ENCODE peak calls at places on chromosomes 11 and 22, in six cellular contexts. One of them, this sample, is unnamed.

GRCh38 chr22:43320943-43321900 is 21.9 kb downstream of the SCUBE1 start:
- DNase-seq in fibroblast of pulmonary artery: no peak
- DNase-seq in stimulated activated CD4-positive, alpha-beta T cell treated with anti-CD3 and anti-CD28 coated beads, Interleukin-1b, Interleukin-23, amount 100 ng/mL, for 24 hours: no peak
- DNase-seq in head of caudate nucleus: no peak
- DNase-seq in T-helper 2 cell: peak; percentile 50
- DNase-seq in ELR: no peak
- DNase-seq in this sample: no peak

GRCh38 chr11:133800666-133801065 is 44.6 kb downstream of the SPATA19 start:
- DNase-seq in fibroblast of pulmonary artery: no peak
- DNase-seq in stimulated activated CD4-positive, alpha-beta T cell treated with anti-CD3 and anti-CD28 coated beads, Interleukin-1b, Interleukin-23, amount 100 ng/mL, for 24 hours: no peak
- DNase-seq in head of caudate nucleus: no peak
- DNase-seq in T-helper 2 cell: no peak
- DNase-seq in ELR: no peak
- DNase-seq in this sample: no peak

GRCh38 chr11:1017269-1018005 is 19.1 kb downstream of the MUC6 start:
- DNase-seq in fibroblast of pulmonary artery: no peak
- DNase-seq in stimulated activated CD4-positive, alpha-beta T cell treated with anti-CD3 and anti-CD28 coated beads, Interleukin-1b, Interleukin-23, amount 100 ng/mL, for 24 hours: no peak
- DNase-seq in head of caudate nucleus: no peak
- DNase-seq in T-helper 2 cell: no peak
- DNase-seq in ELR: peak; percentile 9
- DNase-seq in this sample: no peak

GRCh38 chr11:34302046-34302921 is 55.5 kb downstream of the ABTB2 start:
- DNase-seq in fibroblast of pulmonary artery: peak; percentile 75
- DNase-seq in stimulated activated CD4-positive, alpha-beta T cell treated with anti-CD3 and anti-CD28 coated beads, Interleukin-1b, Interleukin-23, amount 100 ng/mL, for 24 hours: no peak
- DNase-seq in head of caudate nucleus: no peak
- DNase-seq in T-helper 2 cell: no peak
- DNase-seq in ELR: peak; percentile 97
- DNase-seq in this sample: peak; percentile 79

GRCh38 chr11:68354181-68354872 is 41.9 kb downstream of the LRP5 start:
- DNase-seq in fibroblast of pulmonary artery: peak; percentile 85
- DNase-seq in stimulated activated CD4-positive, alpha-beta T cell treated with anti-CD3 and anti-CD28 coated beads, Interleukin-1b, Interleukin-23, amount 100 ng/mL, for 24 hours: no peak
- DNase-seq in head of caudate nucleus: no peak
- DNase-seq in T-helper 2 cell: no peak
- DNase-seq in ELR: peak; percentile 88
- DNase-seq in this sample: peak; percentile 99

GRCh38 chr11:130516175-130516867 is 67.9 kb downstream of the ADAMTS15 start:
- DNase-seq in fibroblast of pulmonary artery: no peak
- DNase-seq in stimulated activated CD4-positive, alpha-beta T cell treated with anti-CD3 and anti-CD28 coated beads, Interleukin-1b, Interleukin-23, amount 100 ng/mL, for 24 hours: no peak
- DNase-seq in head of caudate nucleus: no peak
- DNase-seq in T-helper 2 cell: no peak
- DNase-seq in ELR: no peak
- DNase-seq in this sample: no peak

GRCh38 chr11:60357771-60358170 is 20.6 kb upstream of the MS4A7 start:
- DNase-seq in fibroblast of pulmonary artery: no peak
- DNase-seq in stimulated activated CD4-positive, alpha-beta T cell treated with anti-CD3 and anti-CD28 coated beads, Interleukin-1b, Interleukin-23, amount 100 ng/mL, for 24 hours: no peak
- DNase-seq in head of caudate nucleus: no peak
- DNase-seq in T-helper 2 cell: no peak
- DNase-seq in ELR: no peak
- DNase-seq in this sample: no peak

GRCh38 chr22:35630387-35630793 is 13.3 kb upstream of the MB start:
- DNase-seq in fibroblast of pulmonary artery: peak; percentile 60
- DNase-seq in stimulated activated CD4-positive, alpha-beta T cell treated with anti-CD3 and anti-CD28 coated beads, Interleukin-1b, Interleukin-23, amount 100 ng/mL, for 24 hours: no peak
- DNase-seq in head of caudate nucleus: no peak
- DNase-seq in T-helper 2 cell: peak; percentile 17
- DNase-seq in ELR: peak; percentile 72
- DNase-seq in this sample: no peak

GRCh38 chr22:39514373-39514973 is 5.9 kb upstream of the ATF4 start:
- DNase-seq in fibroblast of pulmonary artery: peak; percentile 62
- DNase-seq in stimulated activated CD4-positive, alpha-beta T cell treated with anti-CD3 and anti-CD28 coated beads, Interleukin-1b, Interleukin-23, amount 100 ng/mL, for 24 hours: no peak
- DNase-seq in head of caudate nucleus: peak; percentile 67
- DNase-seq in T-helper 2 cell: no peak
- DNase-seq in ELR: peak; percentile 61
- DNase-seq in this sample: no peak

GRCh38 chr11:80872116-80872728 is 1431.4 kb upstream of the TENM4 start:
- DNase-seq in fibroblast of pulmonary artery: no peak
- DNase-seq in stimulated activated CD4-positive, alpha-beta T cell treated with anti-CD3 and anti-CD28 coated beads, Interleukin-1b, Interleukin-23, amount 100 ng/mL, for 24 hours: no peak
- DNase-seq in head of caudate nucleus: no peak
- DNase-seq in T-helper 2 cell: no peak
- DNase-seq in ELR: no peak
- DNase-seq in this sample: no peak

GRCh38 chr11:14045417-14045816 is 82.9 kb downstream of the SPON1 start:
- DNase-seq in fibroblast of pulmonary artery: no peak
- DNase-seq in stimulated activated CD4-positive, alpha-beta T cell treated with anti-CD3 and anti-CD28 coated beads, Interleukin-1b, Interleukin-23, amount 100 ng/mL, for 24 hours: no peak
- DNase-seq in head of caudate nucleus: no peak
- DNase-seq in T-helper 2 cell: no peak
- DNase-seq in ELR: no peak
- DNase-seq in this sample: no peak

GRCh38 chr22:49964136-49964492 is 3.5 kb downstream of the PIM3 start:
- DNase-seq in fibroblast of pulmonary artery: no peak
- DNase-seq in stimulated activated CD4-positive, alpha-beta T cell treated with anti-CD3 and anti-CD28 coated beads, Interleukin-1b, Interleukin-23, amount 100 ng/mL, for 24 hours: no peak
- DNase-seq in head of caudate nucleus: peak; percentile 12
- DNase-seq in T-helper 2 cell: peak; percentile 48
- DNase-seq in ELR: no peak
- DNase-seq in this sample: no peak

GRCh38 chr11:67255864-67256263 is 10.4 kb upstream of the GRK2 start:
- DNase-seq in fibroblast of pulmonary artery: no peak
- DNase-seq in stimulated activated CD4-positive, alpha-beta T cell treated with anti-CD3 and anti-CD28 coated beads, Interleukin-1b, Interleukin-23, amount 100 ng/mL, for 24 hours: no peak
- DNase-seq in head of caudate nucleus: no peak
- DNase-seq in T-helper 2 cell: no peak
- DNase-seq in ELR: no peak
- DNase-seq in this sample: no peak

GRCh38 chr11:5291207-5291838 is 10.4 kb downstream of the OR51B4 start:
- DNase-seq in fibroblast of pulmonary artery: peak; percentile 63
- DNase-seq in stimulated activated CD4-positive, alpha-beta T cell treated with anti-CD3 and anti-CD28 coated beads, Interleukin-1b, Interleukin-23, amount 100 ng/mL, for 24 hours: no peak
- DNase-seq in head of caudate nucleus: no peak
- DNase-seq in T-helper 2 cell: peak; percentile 26
- DNase-seq in ELR: peak; percentile 82
- DNase-seq in this sample: peak; percentile 22

GRCh38 chr22:49966041-49966715 is 5.6 kb downstream of the PIM3 start:
- DNase-seq in fibroblast of pulmonary artery: no peak
- DNase-seq in stimulated activated CD4-positive, alpha-beta T cell treated with anti-CD3 and anti-CD28 coated beads, Interleukin-1b, Interleukin-23, amount 100 ng/mL, for 24 hours: no peak
- DNase-seq in head of caudate nucleus: peak; percentile 12
- DNase-seq in T-helper 2 cell: no peak
- DNase-seq in ELR: no peak
- DNase-seq in this sample: no peak

GRCh38 chr22:28560005-28560742 is 119.5 kb downstream of the TTC28 start:
- DNase-seq in fibroblast of pulmonary artery: peak; percentile 78
- DNase-seq in stimulated activated CD4-positive, alpha-beta T cell treated with anti-CD3 and anti-CD28 coated beads, Interleukin-1b, Interleukin-23, amount 100 ng/mL, for 24 hours: no peak
- DNase-seq in head of caudate nucleus: no peak
- DNase-seq in T-helper 2 cell: no peak
- DNase-seq in ELR: peak; percentile 73
- DNase-seq in this sample: peak; percentile 12

GRCh38 chr22:21444701-21445436 is 22.3 kb upstream of the TMEM191C start:
- DNase-seq in fibroblast of pulmonary artery: no peak
- DNase-seq in stimulated activated CD4-positive, alpha-beta T cell treated with anti-CD3 and anti-CD28 coated beads, Interleukin-1b, Interleukin-23, amount 100 ng/mL, for 24 hours: no peak
- DNase-seq in head of caudate nucleus: no peak
- DNase-seq in T-helper 2 cell: no peak
- DNase-seq in ELR: no peak
- DNase-seq in this sample: no peak

GRCh38 chr22:41968601-41969000 is 642 bp upstream of the SEPTIN3 start:
- DNase-seq in fibroblast of pulmonary artery: peak; percentile 38
- DNase-seq in stimulated activated CD4-positive, alpha-beta T cell treated with anti-CD3 and anti-CD28 coated beads, Interleukin-1b, Interleukin-23, amount 100 ng/mL, for 24 hours: no peak
- DNase-seq in head of caudate nucleus: no peak
- DNase-seq in T-helper 2 cell: no peak
- DNase-seq in ELR: peak; percentile 15
- DNase-seq in this sample: no peak

GRCh38 chr22:29106839-29107238 is 34.0 kb downstream of the KREMEN1 start:
- DNase-seq in fibroblast of pulmonary artery: no peak
- DNase-seq in stimulated activated CD4-positive, alpha-beta T cell treated with anti-CD3 and anti-CD28 coated beads, Interleukin-1b, Interleukin-23, amount 100 ng/mL, for 24 hours: no peak
- DNase-seq in head of caudate nucleus: no peak
- DNase-seq in T-helper 2 cell: no peak
- DNase-seq in ELR: no peak
- DNase-seq in this sample: no peak

GRCh38 chr11:116499396-116500001 is 273.3 kb downstream of the BUD13 start:
- DNase-seq in fibroblast of pulmonary artery: peak; percentile 41
- DNase-seq in stimulated activated CD4-positive, alpha-beta T cell treated with anti-CD3 and anti-CD28 coated beads, Interleukin-1b, Interleukin-23, amount 100 ng/mL, for 24 hours: peak; percentile 57
- DNase-seq in head of caudate nucleus: peak; percentile 36
- DNase-seq in T-helper 2 cell: peak; percentile 55
- DNase-seq in ELR: peak; percentile 74
- DNase-seq in this sample: peak; percentile 38

GRCh38 chr11:56817661-56818060 is 69.2 kb upstream of the OR9G4 start:
- DNase-seq in fibroblast of pulmonary artery: no peak
- DNase-seq in stimulated activated CD4-positive, alpha-beta T cell treated with anti-CD3 and anti-CD28 coated beads, Interleukin-1b, Interleukin-23, amount 100 ng/mL, for 24 hours: no peak
- DNase-seq in head of caudate nucleus: no peak
- DNase-seq in T-helper 2 cell: no peak
- DNase-seq in ELR: no peak
- DNase-seq in this sample: no peak

GRCh38 chr11:86244063-86244521 is 461 bp upstream of the EED start:
- DNase-seq in fibroblast of pulmonary artery: peak; percentile 90
- DNase-seq in stimulated activated CD4-positive, alpha-beta T cell treated with anti-CD3 and anti-CD28 coated beads, Interleukin-1b, Interleukin-23, amount 100 ng/mL, for 24 hours: peak; percentile 82
- DNase-seq in head of caudate nucleus: peak; percentile 84
- DNase-seq in T-helper 2 cell: peak; percentile 94
- DNase-seq in ELR: peak; percentile 92
- DNase-seq in this sample: peak; percentile 85

GRCh38 chr11:35112056-35112845 is 26.7 kb upstream of the CD44 start:
- DNase-seq in fibroblast of pulmonary artery: no peak
- DNase-seq in stimulated activated CD4-positive, alpha-beta T cell treated with anti-CD3 and anti-CD28 coated beads, Interleukin-1b, Interleukin-23, amount 100 ng/mL, for 24 hours: no peak
- DNase-seq in head of caudate nucleus: no peak
- DNase-seq in T-helper 2 cell: no peak
- DNase-seq in ELR: no peak
- DNase-seq in this sample: no peak

GRCh38 chr11:1896895-1897294 is 5.2 kb upstream of the PRR33 start:
- DNase-seq in fibroblast of pulmonary artery: no peak
- DNase-seq in stimulated activated CD4-positive, alpha-beta T cell treated with anti-CD3 and anti-CD28 coated beads, Interleukin-1b, Interleukin-23, amount 100 ng/mL, for 24 hours: no peak
- DNase-seq in head of caudate nucleus: no peak
- DNase-seq in T-helper 2 cell: no peak
- DNase-seq in ELR: no peak
- DNase-seq in this sample: no peak

GRCh38 chr11:88739524-88739923 is 326.3 kb downstream of the GRM5 start:
- DNase-seq in fibroblast of pulmonary artery: no peak
- DNase-seq in stimulated activated CD4-positive, alpha-beta T cell treated with anti-CD3 and anti-CD28 coated beads, Interleukin-1b, Interleukin-23, amount 100 ng/mL, for 24 hours: no peak
- DNase-seq in head of caudate nucleus: no peak
- DNase-seq in T-helper 2 cell: no peak
- DNase-seq in ELR: no peak
- DNase-seq in this sample: no peak

GRCh38 chr11:8382436-8383053 is 118.9 kb upstream of the LMO1 start:
- DNase-seq in fibroblast of pulmonary artery: peak; percentile 3
- DNase-seq in stimulated activated CD4-positive, alpha-beta T cell treated with anti-CD3 and anti-CD28 coated beads, Interleukin-1b, Interleukin-23, amount 100 ng/mL, for 24 hours: no peak
- DNase-seq in head of caudate nucleus: no peak
- DNase-seq in T-helper 2 cell: no peak
- DNase-seq in ELR: peak; percentile 78
- DNase-seq in this sample: peak; percentile 89

GRCh38 chr22:39530692-39531331 is 1.7 kb downstream of the RPS19BP1 start:
- DNase-seq in fibroblast of pulmonary artery: peak; percentile 59
- DNase-seq in stimulated activated CD4-positive, alpha-beta T cell treated with anti-CD3 and anti-CD28 coated beads, Interleukin-1b, Interleukin-23, amount 100 ng/mL, for 24 hours: no peak
- DNase-seq in head of caudate nucleus: no peak
- DNase-seq in T-helper 2 cell: peak; percentile 68
- DNase-seq in ELR: peak; percentile 64
- DNase-seq in this sample: no peak

GRCh38 chr11:46718155-46719019 is 626 bp upstream of the F2 start:
- DNase-seq in fibroblast of pulmonary artery: peak; percentile 18
- DNase-seq in stimulated activated CD4-positive, alpha-beta T cell treated with anti-CD3 and anti-CD28 coated beads, Interleukin-1b, Interleukin-23, amount 100 ng/mL, for 24 hours: no peak
- DNase-seq in head of caudate nucleus: no peak
- DNase-seq in T-helper 2 cell: peak; percentile 18
- DNase-seq in ELR: no peak
- DNase-seq in this sample: peak; percentile 44

GRCh38 chr11:113372317-113372716 is 15.3 kb upstream of the ANKK1 start:
- DNase-seq in fibroblast of pulmonary artery: no peak
- DNase-seq in stimulated activated CD4-positive, alpha-beta T cell treated with anti-CD3 and anti-CD28 coated beads, Interleukin-1b, Interleukin-23, amount 100 ng/mL, for 24 hours: no peak
- DNase-seq in head of caudate nucleus: no peak
- DNase-seq in T-helper 2 cell: peak; percentile 14
- DNase-seq in ELR: peak; percentile 31
- DNase-seq in this sample: no peak

GRCh38 chr11:70471254-70471653 is 72.9 kb downstream of the CTTN start:
- DNase-seq in fibroblast of pulmonary artery: peak; percentile 47
- DNase-seq in stimulated activated CD4-positive, alpha-beta T cell treated with anti-CD3 and anti-CD28 coated beads, Interleukin-1b, Interleukin-23, amount 100 ng/mL, for 24 hours: no peak
- DNase-seq in head of caudate nucleus: no peak
- DNase-seq in T-helper 2 cell: peak; percentile 20
- DNase-seq in ELR: peak; percentile 52
- DNase-seq in this sample: peak; percentile 44

GRCh38 chr22:33806191-33806590 is 114.1 kb downstream of the LARGE1 start:
- DNase-seq in fibroblast of pulmonary artery: no peak
- DNase-seq in stimulated activated CD4-positive, alpha-beta T cell treated with anti-CD3 and anti-CD28 coated beads, Interleukin-1b, Interleukin-23, amount 100 ng/mL, for 24 hours: no peak
- DNase-seq in head of caudate nucleus: no peak
- DNase-seq in T-helper 2 cell: no peak
- DNase-seq in ELR: no peak
- DNase-seq in this sample: no peak

GRCh38 chr22:21816787-21817496 is 50.5 kb downstream of the MAPK1 start:
- DNase-seq in fibroblast of pulmonary artery: peak; percentile 97
- DNase-seq in stimulated activated CD4-positive, alpha-beta T cell treated with anti-CD3 and anti-CD28 coated beads, Interleukin-1b, Interleukin-23, amount 100 ng/mL, for 24 hours: no peak
- DNase-seq in head of caudate nucleus: no peak
- DNase-seq in T-helper 2 cell: peak; percentile 86
- DNase-seq in ELR: peak; percentile 94
- DNase-seq in this sample: peak; percentile 54

GRCh38 chr22:49713003-49713402 is 114.7 kb downstream of the BRD1 start:
- DNase-seq in fibroblast of pulmonary artery: no peak
- DNase-seq in stimulated activated CD4-positive, alpha-beta T cell treated with anti-CD3 and anti-CD28 coated beads, Interleukin-1b, Interleukin-23, amount 100 ng/mL, for 24 hours: no peak
- DNase-seq in head of caudate nucleus: no peak
- DNase-seq in T-helper 2 cell: no peak
- DNase-seq in ELR: no peak
- DNase-seq in this sample: no peak

GRCh38 chr22:37650463-37651136 is 7.9 kb upstream of the PDXP start:
- DNase-seq in fibroblast of pulmonary artery: no peak
- DNase-seq in stimulated activated CD4-positive, alpha-beta T cell treated with anti-CD3 and anti-CD28 coated beads, Interleukin-1b, Interleukin-23, amount 100 ng/mL, for 24 hours: no peak
- DNase-seq in head of caudate nucleus: no peak
- DNase-seq in T-helper 2 cell: no peak
- DNase-seq in ELR: no peak
- DNase-seq in this sample: no peak